ENCODE peak calls at places on chromosomes 7 and 10, in six cellular contexts. R, P, Y, Z, V and X are unnamed samples.

GRCh38 chr7:43873300-43873699 is 4.0 kb upstream of the MRPS24 start:
- DNase-seq in V (no peak), Z (peak), Y (no peak), R (peak), P (peak), X (no peak)

GRCh38 chr10:34866848-34867247 is 51.8 kb upstream of the PARD3 start:
- DNase-seq in Z (no peak), P (no peak), R (no peak), V (no peak), Y (peak), X (no peak)

GRCh38 chr10:34854147-34854601 is 39.1 kb upstream of the PARD3 start:
- DNase-seq in R (no peak), V (no peak), Z (no peak), Y (no peak), P (peak), X (no peak)

GRCh38 chr7:40331915-40332314 is 197.1 kb downstream of the SUGCT start:
- DNase-seq in Z (no peak), R (no peak), Y (no peak), P (peak), V (no peak), X (no peak)

GRCh38 chr10:108597031-108597430 is 1326.3 kb downstream of the XPNPEP1 start:
- DNase-seq in P (peak), V (no peak), R (no peak), Z (no peak), Y (no peak), X (no peak)

GRCh38 chr7:108368466-108368865 is 87.8 kb downstream of the NRCAM start:
- DNase-seq in P (peak), R (no peak), V (no peak), Z (no peak), Y (no peak), X (no peak)

GRCh38 chr7:69932034-69932628 is 333.9 kb downstream of the AUTS2 start:
- DNase-seq in P (peak), Z (peak), R (peak), V (no peak), Y (no peak), X (peak)

GRCh38 chr10:65675236-65675635 is 1250.6 kb upstream of the LRRTM3 start:
- DNase-seq in R (no peak), P (no peak), V (no peak), Y (no peak), Z (no peak), X (no peak)

GRCh38 chr7:1459930-1460756 is 873 bp upstream of the MICALL2 start:
- DNase-seq in Y (no peak), R (no peak), V (peak), Z (no peak), P (peak), X (peak)

GRCh38 chr10:126921974-126922525 is 16.8 kb downstream of the DOCK1 start:
- DNase-seq in R (no peak), P (peak), Y (no peak), V (no peak), Z (no peak), X (no peak)

GRCh38 chr10:103855424-103855823 is at the start of gene SH3PXD2A:
- DNase-seq in V (no peak), R (peak), P (peak), Z (peak), Y (no peak), X (peak)

GRCh38 chr10:47260505-47261111 is 39.4 kb upstream of the GDF10 start:
- DNase-seq in P (no peak), Z (no peak), Y (no peak), R (peak), V (no peak), X (peak)

GRCh38 chr10:510415-510881 is 179.0 kb downstream of the DIP2C start:
- DNase-seq in V (no peak), R (peak), Z (peak), Y (no peak), P (peak), X (no peak)

GRCh38 chr7:34073676-34074075 is 168.3 kb downstream of the BMPER start:
- DNase-seq in Y (no peak), R (no peak), Z (no peak), P (peak), V (no peak), X (no peak)

GRCh38 chr10:17475661-17476060 is 21.3 kb upstream of the ST8SIA6 start:
- DNase-seq in V (no peak), Y (no peak), P (no peak), R (no peak), Z (no peak), X (no peak)

DNA sequence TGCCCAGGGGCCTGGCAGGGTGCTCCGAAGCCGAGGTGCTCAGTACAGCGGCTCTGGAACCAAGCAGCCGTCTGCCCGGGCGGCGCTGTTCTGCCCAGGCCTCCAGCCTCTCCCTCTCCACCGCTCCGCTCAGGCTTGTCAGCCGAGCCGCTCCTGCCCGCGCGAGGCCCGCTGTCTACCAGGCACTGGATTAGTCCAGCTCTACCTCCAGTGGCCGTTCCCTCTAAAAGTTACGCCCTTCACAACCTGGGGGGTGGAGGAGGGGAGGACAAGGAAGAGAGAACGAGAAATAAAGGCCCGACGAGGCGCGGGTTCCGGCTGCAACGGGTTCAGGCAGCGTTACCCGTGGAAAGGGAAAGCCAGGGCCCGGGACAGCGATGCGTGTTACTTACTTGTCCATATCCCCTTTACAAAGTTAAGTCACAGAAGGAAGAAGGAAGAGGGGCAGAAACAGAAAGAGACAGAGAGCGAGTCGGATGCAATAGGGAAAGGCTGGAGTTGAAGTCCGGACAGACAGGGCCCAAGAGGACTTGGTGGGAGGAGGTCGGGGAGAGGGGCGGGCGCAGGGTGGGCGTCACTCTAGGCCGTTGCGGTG is 2.9 kb downstream of the SP8 start:
- DNase-seq in Y (no peak), Z (no peak), P (peak), R (peak), V (peak), X (peak)
- TF ChIP-seq CTCF in Y (no peak), Z (peak), P (no peak), R (no peak), V (no peak), X (no peak)

DNA sequence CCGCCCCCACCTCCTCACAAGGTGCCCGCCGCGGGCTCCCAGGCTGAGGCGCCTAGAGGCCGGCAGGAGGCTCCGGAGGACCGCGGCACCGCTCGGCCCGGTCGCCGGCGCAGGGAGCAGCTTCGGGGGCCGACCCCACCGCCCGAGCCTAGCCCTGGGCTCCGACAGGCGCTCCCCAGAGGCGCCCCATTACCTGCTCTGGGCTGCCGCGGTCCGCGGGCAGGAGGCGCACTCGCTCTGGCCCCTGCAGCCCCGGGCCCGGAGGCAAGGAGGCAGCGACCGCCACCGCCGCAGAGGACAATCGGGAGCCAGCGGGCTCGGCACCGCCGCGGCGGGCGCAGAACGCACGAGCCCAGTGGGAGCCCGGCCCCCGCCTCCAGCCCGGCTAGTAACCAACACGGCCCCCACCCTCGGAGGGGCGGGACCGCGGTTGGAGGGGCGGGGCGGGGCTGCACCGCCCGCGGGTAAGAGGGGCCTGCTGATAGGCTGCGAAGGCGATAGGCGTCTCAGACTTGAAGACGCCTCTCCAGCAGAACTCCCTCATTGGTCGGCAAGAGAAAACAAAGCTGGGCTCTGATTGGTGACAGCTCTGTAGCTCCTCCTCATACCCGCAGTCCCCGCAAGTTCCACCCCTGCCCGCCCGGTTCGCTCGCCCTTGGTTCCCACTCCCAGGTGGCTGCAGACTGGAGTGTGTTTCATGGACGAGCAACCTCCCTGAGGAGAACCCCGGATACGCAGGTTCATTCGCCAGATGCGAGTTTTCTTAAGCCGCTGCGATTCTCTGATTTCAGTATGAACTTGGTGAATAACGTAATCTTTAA is at the start of gene MPP7:
- DNase-seq in R (peak), Y (peak), V (peak), P (peak), Z (peak), X (peak)
- TF ChIP-seq CTCF in R (peak), Y (no peak), V (peak), P (peak), Z (peak), X (peak)

DNA sequence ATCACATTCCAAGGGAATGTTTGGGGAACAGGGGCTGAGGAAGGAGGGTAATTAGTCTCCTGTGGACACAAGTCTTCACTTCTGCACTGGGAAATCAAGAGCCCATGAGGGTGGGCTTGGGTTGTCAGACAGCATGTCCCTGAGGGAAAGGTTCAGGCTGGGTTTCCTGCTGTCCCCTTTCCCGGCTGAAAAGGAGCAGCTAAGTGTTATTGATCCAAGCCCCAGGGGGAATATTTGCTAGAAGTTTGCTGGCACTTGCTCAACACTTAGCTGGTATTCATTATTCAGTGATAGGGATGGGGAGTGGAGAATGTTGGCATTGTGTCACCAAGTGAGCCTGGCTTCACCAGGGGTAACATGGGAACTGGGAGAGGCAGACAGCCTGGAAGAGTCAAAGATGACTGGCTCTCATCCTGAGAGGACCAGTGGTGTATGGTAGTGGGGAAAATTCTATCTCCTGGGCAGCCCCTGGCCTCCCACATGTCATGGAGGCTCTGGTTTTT is 344.4 kb upstream of the PODXL start:
- DNase-seq in V (no peak), R (no peak), Y (no peak), Z (no peak), P (no peak), X (no peak)
- TF ChIP-seq CTCF in V (no peak), R (no peak), Y (no peak), Z (no peak), P (no peak), X (no peak)

DNA sequence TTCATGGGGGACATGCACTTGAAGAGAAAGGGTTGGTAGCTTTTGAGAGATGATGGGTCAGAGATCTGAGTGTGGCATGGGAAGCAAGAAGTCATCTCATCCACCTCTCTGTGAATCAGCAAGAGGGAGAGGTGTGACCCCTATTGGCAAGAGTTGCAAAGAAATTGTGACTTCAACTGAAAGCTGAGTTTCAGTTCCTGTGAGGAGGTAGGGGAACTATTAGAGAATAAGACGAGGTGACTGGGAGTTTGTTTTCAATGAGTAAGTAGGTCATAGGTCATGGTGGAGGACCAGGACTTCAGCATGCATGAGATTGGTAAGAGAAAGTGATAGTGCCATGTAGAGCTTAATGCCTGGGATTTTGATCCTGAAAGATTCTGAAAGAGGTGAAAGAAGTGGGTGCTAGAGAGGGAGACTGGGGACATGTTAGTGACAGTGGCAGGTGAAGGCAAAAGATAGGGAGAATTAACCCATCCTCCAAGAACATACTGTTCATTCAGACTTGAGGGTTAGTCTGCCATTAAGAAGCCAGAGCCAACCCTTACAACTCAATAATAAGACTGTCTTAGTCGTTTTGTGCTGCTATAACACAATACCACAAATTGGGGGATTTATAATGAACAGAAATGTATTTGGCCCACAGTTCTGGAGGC is 75.5 kb upstream of the CAPZA2 start:
- DNase-seq in P (no peak), R (peak), Z (no peak), Y (peak), V (peak), X (peak)
- TF ChIP-seq CTCF in P (peak), R (peak), Z (no peak), Y (peak), V (peak), X (no peak)

GRCh38 chr10:3162533-3162932 is 10.0 kb downstream of the PITRM1 start:
- DNase-seq in P (no peak), Z (no peak), V (no peak), Y (no peak), R (no peak), X (no peak)
- TF ChIP-seq CTCF in P (no peak), Z (no peak), V (no peak), Y (peak), R (peak), X (peak)